ENCODE peak calls at places on chromosomes 6 and 20, in four cellular contexts. T is GM23248, D is HTR-8/SVneo, G is HEK293T. J is an unnamed sample.

GRCh38 chr20:58841539-58842264 is 9.0 kb downstream of the GNAS-AS1 start:
- DNase-seq in D (no peak), T (no peak), G (no peak), J (no peak)

GRCh38 chr6:52389626-52390360 is 27.8 kb downstream of the PAQR8 start:
- DNase-seq in G (no peak), T (peak), D (peak), J (peak)

GRCh38 chr6:39280247-39280731 is 33.9 kb downstream of the KCNK17 start:
- DNase-seq in T (peak), D (peak), G (no peak), J (no peak)

GRCh38 chr6:50791900-50792508 is 26.7 kb upstream of the TFAP2B start:
- DNase-seq in D (peak), G (peak), T (peak), J (no peak)

GRCh38 chr20:23050847-23051627 is 1.6 kb upstream of the THBD start:
- DNase-seq in T (peak), D (peak), G (peak), J (no peak)

GRCh38 chr6:127869183-127869582 is 31.7 kb downstream of the THEMIS start:
- DNase-seq in D (no peak), T (no peak), G (no peak), J (no peak)

GRCh38 chr20:4813076-4813838 is 91.5 kb downstream of the PRND start:
- DNase-seq in D (no peak), T (no peak), G (no peak), J (peak)

GRCh38 chr6:134493789-134494188 is 175.9 kb upstream of the SGK1 start:
- DNase-seq in D (no peak), T (no peak), G (no peak), J (no peak)

GRCh38 chr6:75234126-75234865 is 9.3 kb downstream of the COX7A2 start:
- DNase-seq in T (no peak), D (no peak), G (no peak), J (no peak)

GRCh38 chr20:35661013-35661412 is 3.7 kb downstream of the CPNE1 start:
- DNase-seq in G (no peak), D (no peak), T (peak), J (no peak)